ENCODE peak calls at places on chromosomes 6 and 20, in ten cellular contexts. O, I, W, Z, E, D, K, T, U and P are unnamed samples.

GRCh38 chr6:40473026-40473425 is 114.1 kb downstream of the LRFN2 start:
- DNase-seq in I (peak), Z (no peak), K (no peak), T (no peak), E (no peak), D (no peak), U (no peak), W (no peak), O (no peak), P (no peak)

GRCh38 chr20:5191829-5192569 is 65.2 kb downstream of the CDS2 start:
- DNase-seq in U (no peak), T (peak), I (peak), W (no peak), D (peak), E (peak), O (peak), K (no peak), Z (peak), P (peak)

GRCh38 chr6:66096679-66097078 is 389.7 kb upstream of the EYS start:
- DNase-seq in W (peak), T (no peak), E (no peak), D (no peak), U (no peak), I (no peak), O (no peak), Z (no peak), K (no peak), P (no peak)

GRCh38 chr6:143772662-143773061 is 70.5 kb upstream of the LTV1 start:
- DNase-seq in K (no peak), D (no peak), W (no peak), I (no peak), O (no peak), Z (no peak), E (no peak), U (no peak), T (no peak), P (no peak)

GRCh38 chr20:61758556-61759200 is 307.0 kb downstream of the TAF4 start:
- DNase-seq in Z (no peak), U (no peak), E (no peak), W (peak), D (no peak), O (no peak), I (no peak), T (no peak), K (no peak), P (no peak)

GRCh38 chr20:43543138-43543537 is 15.7 kb upstream of the SGK2 start:
- DNase-seq in D (no peak), T (no peak), Z (no peak), O (no peak), K (no peak), U (no peak), I (no peak), W (no peak), E (no peak), P (no peak)

GRCh38 chr6:127435717-127436220 is 23.4 kb downstream of the KIAA0408 start:
- DNase-seq in T (no peak), U (no peak), W (no peak), Z (no peak), E (no peak), O (no peak), I (no peak), K (no peak), D (no peak), P (peak)

GRCh38 chr20:44747166-44748004 is 1.7 kb downstream of the KCNK15 start:
- DNase-seq in D (peak), K (peak), O (peak), Z (peak), E (no peak), T (peak), U (no peak), I (peak), W (peak), P (peak)

GRCh38 chr20:23877524-23877923 is 2.0 kb downstream of the CST5 start:
- DNase-seq in T (no peak), D (no peak), O (no peak), U (no peak), Z (no peak), I (peak), W (no peak), K (no peak), E (no peak), P (no peak)

GRCh38 chr20:14879020-14879697 is 541.7 kb upstream of the FLRT3 start:
- DNase-seq in Z (peak), K (no peak), I (no peak), D (no peak), T (peak), O (no peak), W (no peak), U (no peak), E (peak), P (no peak)

GRCh38 chr20:63553933-63554290 is at the start of gene FNDC11:
- DNase-seq in I (no peak), U (peak), T (no peak), K (peak), W (no peak), O (no peak), Z (peak), E (no peak), D (no peak), P (no peak)

GRCh38 chr6:39425346-39426056 is 103.0 kb upstream of the KCNK16 start:
- DNase-seq in K (no peak), U (no peak), Z (peak), D (no peak), W (no peak), O (no peak), I (no peak), E (no peak), T (no peak), P (no peak)

GRCh38 chr6:156977527-156978291 is 200.5 kb downstream of the ARID1B start:
- DNase-seq in D (no peak), K (no peak), Z (no peak), I (no peak), W (no peak), T (no peak), E (no peak), U (no peak), O (no peak), P (no peak)

GRCh38 chr20:40657526-40657925 is 31.5 kb downstream of the MAFB start:
- DNase-seq in K (no peak), O (no peak), W (no peak), D (no peak), I (no peak), U (no peak), E (no peak), Z (no peak), T (no peak), P (no peak)

GRCh38 chr6:109458774-109459531 is 3.4 kb upstream of the MICAL1 start:
- DNase-seq in E (no peak), U (no peak), T (no peak), W (no peak), Z (no peak), D (no peak), I (no peak), K (peak), O (no peak), P (no peak)